ENCODE peak calls at places on chromosomes 16 and 17, in ten cellular contexts. A is HCT116, M is GM12878, I is GM12891, R is prostate gland, V is K562, W is SK-N-SH, J is GM23338, S is stomach, C is HL-60. B is an unnamed sample.

GRCh38 chr16:12723681-12724080 is 80.0 kb downstream of the CPPED1 start:
- DNase-seq in S (no peak), R (no peak), I (no peak), J (no peak), C (no peak), A (no peak), W (no peak), M (no peak), V (no peak), B (no peak)

GRCh38 chr17:31695456-31696090 is 163.5 kb downstream of the COPRS start:
- DNase-seq in S (no peak), C (no peak), V (no peak), I (no peak), A (no peak), M (no peak), W (no peak), R (no peak), J (no peak), B (no peak)

GRCh38 chr16:1394367-1394951 is 20.0 kb downstream of the UNKL start:
- DNase-seq in V (no peak), I (no peak), C (no peak), M (no peak), A (no peak), R (no peak), W (no peak), S (no peak), J (no peak), B (no peak)

GRCh38 chr17:81076097-81076754 is 41.3 kb downstream of the BAIAP2 start:
- DNase-seq in W (peak), S (no peak), V (no peak), C (no peak), J (no peak), A (no peak), I (no peak), R (no peak), M (no peak), B (no peak)

GRCh38 chr16:30724641-30725464 is 23.4 kb upstream of the PHKG2 start:
- DNase-seq in V (no peak), C (peak), R (no peak), I (no peak), J (no peak), S (no peak), W (no peak), A (no peak), M (no peak), B (peak)

GRCh38 chr17:2090804-2091534 is 36.1 kb downstream of the HIC1 start:
- DNase-seq in I (no peak), M (no peak), V (no peak), S (no peak), A (no peak), C (no peak), J (peak), W (peak), R (no peak), B (peak)

GRCh38 chr17:1298616-1299015 is 19.2 kb downstream of the TRARG1 start:
- DNase-seq in A (no peak), J (peak), C (no peak), W (no peak), S (no peak), M (no peak), V (no peak), R (no peak), I (no peak), B (no peak)

GRCh38 chr16:66226762-66227161 is 139.7 kb upstream of the CDH5 start:
- DNase-seq in C (no peak), J (no peak), S (no peak), V (no peak), M (no peak), R (no peak), A (no peak), W (no peak), I (no peak), B (no peak)

GRCh38 chr16:1125471-1125870 is 27.4 kb upstream of the CACNA1H start:
- DNase-seq in W (no peak), R (no peak), I (peak), A (peak), V (peak), J (no peak), M (no peak), S (peak), C (no peak), B (peak)

GRCh38 chr16:31265329-31266245 is 5.8 kb downstream of the ITGAM start:
- DNase-seq in R (no peak), W (no peak), M (peak), C (no peak), S (peak), V (no peak), I (peak), J (peak), A (no peak), B (no peak)

GRCh38 chr17:28760987-28761562 is 17.3 kb downstream of the TRAF4 start:
- DNase-seq in J (peak), W (no peak), A (no peak), M (no peak), R (peak), C (peak), S (peak), I (no peak), V (no peak), B (peak)

GRCh38 chr16:51035110-51035498 is 116.0 kb downstream of the SALL1 start:
- DNase-seq in R (no peak), M (no peak), V (no peak), S (no peak), I (no peak), A (no peak), W (no peak), C (no peak), J (peak), B (no peak)

GRCh38 chr17:39765159-39765558 is 27.4 kb downstream of the GRB7 start:
- DNase-seq in A (no peak), W (no peak), V (no peak), I (no peak), M (no peak), C (no peak), R (no peak), S (no peak), J (no peak), B (no peak)

GRCh38 chr17:39757931-39758873 is 20.5 kb downstream of the GRB7 start:
- DNase-seq in A (no peak), I (no peak), C (peak), V (no peak), S (no peak), R (no peak), J (no peak), W (no peak), M (peak), B (peak)

GRCh38 chr17:39759204-39759603 is 21.5 kb downstream of the GRB7 start:
- DNase-seq in C (no peak), W (no peak), J (no peak), R (no peak), V (no peak), I (no peak), S (no peak), M (no peak), A (no peak), B (no peak)

GRCh38 chr17:39763046-39763800 is 25.5 kb downstream of the GRB7 start:
- DNase-seq in I (no peak), A (no peak), W (no peak), V (no peak), C (no peak), R (no peak), M (no peak), J (no peak), S (no peak), B (no peak)

GRCh38 chr17:39761861-39762496 is 24.2 kb downstream of the GRB7 start:
- DNase-seq in V (no peak), M (no peak), J (no peak), R (no peak), W (no peak), C (no peak), I (no peak), A (no peak), S (no peak), B (no peak)
- TF ChIP-seq POLR2AphosphoS5 in V (no peak), M (no peak), J (no peak), R (no peak), W (no peak), C (no peak), I (no peak), A (no peak), S (no peak), B (no peak)

DNA sequence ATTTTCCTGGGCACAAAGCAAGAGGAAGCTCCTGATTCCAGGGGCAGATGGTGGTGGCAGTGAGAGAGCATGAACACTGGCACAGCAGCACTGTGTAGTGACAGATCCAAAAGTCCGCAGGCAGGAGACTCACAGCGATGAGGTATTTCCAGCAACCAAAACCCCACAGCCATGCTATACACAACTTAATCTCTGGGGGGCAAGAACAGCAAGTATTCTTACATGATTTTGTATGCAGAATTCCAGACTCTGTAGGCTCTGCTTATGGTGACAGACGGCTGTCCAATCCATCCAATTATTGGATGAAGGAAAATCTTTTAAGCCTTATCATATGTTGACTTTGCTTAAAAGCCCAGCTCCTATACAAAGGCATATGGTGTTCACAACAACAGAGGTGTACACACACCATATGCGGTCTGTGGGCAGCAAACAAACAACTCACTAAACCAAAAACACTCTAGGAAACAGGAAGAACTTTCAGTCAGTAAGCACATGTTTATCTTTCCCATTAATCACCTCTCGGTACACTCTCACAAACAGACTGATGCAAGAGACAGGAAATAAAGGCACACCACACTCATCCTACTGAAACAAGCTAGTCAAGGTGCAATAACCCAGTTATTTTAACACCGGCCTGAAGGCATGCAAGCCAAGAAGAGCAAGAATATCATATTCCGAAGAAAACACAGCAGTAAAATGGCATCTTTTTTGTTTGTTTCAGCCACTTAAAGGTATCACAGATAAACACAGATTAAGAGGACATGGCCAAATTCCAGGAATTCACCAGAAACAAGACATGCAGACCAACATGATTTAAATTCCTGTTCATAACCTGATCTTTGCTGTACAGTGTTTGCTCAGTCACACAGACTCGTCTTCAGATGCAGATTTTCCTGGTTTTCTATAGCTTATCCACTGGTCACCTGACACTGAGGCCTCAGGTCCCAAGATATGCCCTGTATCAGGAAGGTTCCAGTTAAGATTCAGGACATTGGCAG is 47.8 kb downstream of the ERN1 start:
- DNase-seq in W (peak), A (peak), J (no peak), I (no peak), V (peak), S (no peak), C (peak), R (peak), M (peak), B (peak)
- TF ChIP-seq POLR2AphosphoS5 in W (no peak), A (peak), J (no peak), I (no peak), V (peak), S (peak), C (peak), R (peak), M (no peak), B (peak)

GRCh38 chr16:85960486-85961046 is 61.6 kb downstream of the IRF8 start:
- DNase-seq in I (no peak), C (no peak), J (no peak), A (no peak), W (no peak), V (no peak), M (no peak), R (no peak), S (no peak), B (no peak)

GRCh38 chr16:85959686-85960085 is 60.7 kb downstream of the IRF8 start:
- DNase-seq in J (no peak), S (no peak), W (no peak), V (no peak), R (no peak), A (no peak), M (no peak), C (no peak), I (no peak), B (peak)

GRCh38 chr16:85965125-85965524 is 66.2 kb downstream of the IRF8 start:
- DNase-seq in I (no peak), M (no peak), V (no peak), J (peak), R (no peak), A (no peak), S (no peak), C (no peak), W (no peak), B (no peak)

GRCh38 chr16:85961988-85962915 is 63.3 kb downstream of the IRF8 start:
- DNase-seq in R (no peak), I (no peak), C (no peak), A (no peak), V (peak), S (no peak), J (no peak), M (no peak), W (no peak), B (no peak)

GRCh38 chr16:85963746-85964370 is 64.9 kb downstream of the IRF8 start:
- DNase-seq in S (peak), R (peak), M (no peak), V (no peak), J (no peak), I (no peak), C (no peak), W (no peak), A (no peak), B (peak)
- TF ChIP-seq POLR2AphosphoS5 in S (peak), R (no peak), M (no peak), V (no peak), J (no peak), I (no peak), C (no peak), W (no peak), A (no peak), B (peak)

GRCh38 chr17:59332890-59333377 is 1.5 kb downstream of the YPEL2 start:
- DNase-seq in C (peak), M (no peak), I (no peak), V (no peak), S (peak), A (no peak), R (peak), W (no peak), J (no peak), B (peak)
- TF ChIP-seq POLR2AphosphoS5 in C (no peak), M (no peak), I (no peak), V (no peak), S (peak), A (no peak), R (no peak), W (no peak), J (no peak), B (peak)

GRCh38 chr16:2981177-2981898 is 1.1 kb upstream of the PKMYT1 start:
- DNase-seq in M (no peak), W (no peak), J (peak), V (peak), R (no peak), A (no peak), I (no peak), S (no peak), C (no peak), B (no peak)
- TF ChIP-seq POLR2AphosphoS5 in M (no peak), W (no peak), J (no peak), V (peak), R (no peak), A (no peak), I (no peak), S (no peak), C (no peak), B (no peak)

GRCh38 chr17:48930435-48930873 is 14.2 kb downstream of the SNF8 start:
- DNase-seq in S (no peak), A (no peak), V (no peak), R (no peak), M (no peak), W (no peak), J (no peak), C (no peak), I (no peak), B (no peak)
- TF ChIP-seq POLR2AphosphoS5 in S (no peak), A (peak), V (no peak), R (no peak), M (no peak), W (no peak), J (peak), C (no peak), I (peak), B (no peak)

DNA sequence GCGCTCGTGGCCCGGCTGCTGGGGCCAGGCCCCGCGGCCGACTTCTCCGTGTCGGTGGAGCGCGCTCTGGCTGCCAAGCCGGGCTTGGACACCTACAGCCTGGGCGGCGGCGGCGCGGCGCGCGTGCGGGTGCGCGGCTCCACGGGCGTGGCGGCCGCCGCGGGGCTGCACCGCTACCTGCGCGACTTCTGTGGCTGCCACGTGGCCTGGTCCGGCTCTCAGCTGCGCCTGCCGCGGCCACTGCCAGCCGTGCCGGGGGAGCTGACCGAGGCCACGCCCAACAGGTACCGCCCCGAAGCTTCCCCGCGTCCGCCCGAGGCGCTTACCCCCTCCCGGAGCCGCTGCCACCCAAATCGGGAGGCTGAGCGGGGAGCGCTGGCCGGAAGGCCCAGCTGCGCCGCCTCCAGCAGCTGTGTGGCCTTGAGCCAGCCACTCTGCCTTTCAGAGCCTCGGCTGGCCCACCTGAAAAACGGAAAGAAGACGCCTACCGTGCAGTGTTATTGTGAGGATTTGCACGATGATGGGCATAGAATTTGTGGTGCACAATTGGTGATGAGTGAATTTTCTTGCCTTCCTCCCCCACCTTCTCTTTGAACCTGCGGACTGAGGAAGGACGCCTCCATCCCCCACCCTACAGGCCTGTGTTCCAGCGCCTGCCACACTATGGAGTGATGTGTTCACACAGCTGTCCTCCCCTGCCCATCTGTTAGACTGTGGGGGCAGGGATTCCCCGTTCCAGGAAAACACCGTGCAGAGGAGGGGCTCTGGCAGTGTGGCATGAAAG is 523 bp downstream of the NAGLU start:
- DNase-seq in J (peak), V (peak), S (peak), I (peak), M (no peak), A (no peak), C (peak), R (peak), W (peak), B (peak)
- TF ChIP-seq POLR2AphosphoS5 in J (peak), V (no peak), S (peak), I (no peak), M (peak), A (peak), C (no peak), R (peak), W (no peak), B (no peak)

GRCh38 chr17:71202449-71202848 is 918.4 kb upstream of the SOX9 start:
- DNase-seq in W (no peak), I (no peak), S (no peak), R (no peak), V (no peak), A (no peak), J (no peak), C (no peak), M (no peak), B (no peak)

GRCh38 chr17:71213936-71214335 is 906.9 kb upstream of the SOX9 start:
- DNase-seq in R (no peak), C (no peak), M (no peak), J (no peak), S (no peak), W (no peak), V (no peak), A (no peak), I (no peak), B (no peak)

GRCh38 chr17:71203953-71204352 is 916.9 kb upstream of the SOX9 start:
- DNase-seq in W (no peak), A (no peak), S (no peak), I (no peak), J (no peak), V (no peak), M (no peak), R (no peak), C (no peak), B (no peak)

GRCh38 chr17:71208111-71208704 is 912.6 kb upstream of the SOX9 start:
- DNase-seq in I (no peak), W (no peak), A (no peak), R (peak), V (no peak), C (no peak), J (no peak), S (no peak), M (no peak), B (no peak)
- TF ChIP-seq POLR2AphosphoS5 in I (no peak), W (no peak), A (no peak), R (no peak), V (no peak), C (no peak), J (no peak), S (no peak), M (no peak), B (no peak)

B was measured in transverse colon.